ENCODE peak calls at places on chromosome 16, in nine cellular contexts. One of them, this sample, is unnamed.

GRCh38 chr16:24645739-24646645 is 83.5 kb upstream of the TNRC6A start:
- DNase-seq in body of pancreas: peak
- DNase-seq in Peyer's patch: no peak
- DNase-seq in lower leg skin: peak
- DNase-seq in A549: peak
- DNase-seq in breast epithelium: no peak
- DNase-seq in stomach: no peak
- DNase-seq in adrenal gland: peak
- DNase-seq in K562: no peak
- DNase-seq in this sample: no peak

GRCh38 chr16:71311553-71312158 is 22.5 kb upstream of the CMTR2 start:
- DNase-seq in body of pancreas: peak
- DNase-seq in Peyer's patch: no peak
- DNase-seq in lower leg skin: no peak
- DNase-seq in A549: peak
- DNase-seq in breast epithelium: no peak
- DNase-seq in stomach: no peak
- DNase-seq in adrenal gland: no peak
- DNase-seq in K562: peak
- DNase-seq in this sample: peak

GRCh38 chr16:86990451-86990850 is 326.7 kb downstream of the C16orf95 start:
- DNase-seq in body of pancreas: no peak
- DNase-seq in Peyer's patch: no peak
- DNase-seq in lower leg skin: no peak
- DNase-seq in A549: no peak
- DNase-seq in breast epithelium: no peak
- DNase-seq in stomach: no peak
- DNase-seq in adrenal gland: no peak
- DNase-seq in K562: no peak
- DNase-seq in this sample: no peak

GRCh38 chr16:30748634-30749445 is 615 bp downstream of the PHKG2 start:
- DNase-seq in body of pancreas: peak
- DNase-seq in Peyer's patch: peak
- DNase-seq in lower leg skin: no peak
- DNase-seq in A549: peak
- DNase-seq in breast epithelium: no peak
- DNase-seq in stomach: no peak
- DNase-seq in adrenal gland: peak
- DNase-seq in K562: peak
- DNase-seq in this sample: peak

GRCh38 chr16:68074850-68075249 is 10.3 kb upstream of the NFATC3 start:
- DNase-seq in body of pancreas: peak
- DNase-seq in Peyer's patch: peak
- DNase-seq in lower leg skin: no peak
- DNase-seq in A549: no peak
- DNase-seq in breast epithelium: no peak
- DNase-seq in stomach: peak
- DNase-seq in adrenal gland: no peak
- DNase-seq in K562: no peak
- DNase-seq in this sample: no peak

GRCh38 chr16:59053911-59054310 is 319.8 kb upstream of the GOT2 start:
- DNase-seq in body of pancreas: no peak
- DNase-seq in Peyer's patch: no peak
- DNase-seq in lower leg skin: no peak
- DNase-seq in A549: no peak
- DNase-seq in breast epithelium: no peak
- DNase-seq in stomach: no peak
- DNase-seq in adrenal gland: no peak
- DNase-seq in K562: no peak
- DNase-seq in this sample: no peak

GRCh38 chr16:10339777-10340752 is 45.8 kb upstream of the ATF7IP2 start:
- DNase-seq in body of pancreas: no peak
- DNase-seq in Peyer's patch: no peak
- DNase-seq in lower leg skin: no peak
- DNase-seq in A549: peak
- DNase-seq in breast epithelium: no peak
- DNase-seq in stomach: no peak
- DNase-seq in adrenal gland: no peak
- DNase-seq in K562: peak
- DNase-seq in this sample: peak

GRCh38 chr16:53504665-53505064 is 1.7 kb upstream of the AKTIP start:
- DNase-seq in body of pancreas: no peak
- DNase-seq in Peyer's patch: no peak
- DNase-seq in lower leg skin: no peak
- DNase-seq in A549: no peak
- DNase-seq in breast epithelium: no peak
- DNase-seq in stomach: no peak
- DNase-seq in adrenal gland: no peak
- DNase-seq in K562: no peak
- DNase-seq in this sample: no peak

GRCh38 chr16:66899945-66900688 is 18.6 kb downstream of the CDH16 start:
- DNase-seq in body of pancreas: peak
- DNase-seq in Peyer's patch: peak
- DNase-seq in lower leg skin: no peak
- DNase-seq in A549: peak
- DNase-seq in breast epithelium: no peak
- DNase-seq in stomach: peak
- DNase-seq in adrenal gland: peak
- DNase-seq in K562: peak
- DNase-seq in this sample: peak

DNA sequence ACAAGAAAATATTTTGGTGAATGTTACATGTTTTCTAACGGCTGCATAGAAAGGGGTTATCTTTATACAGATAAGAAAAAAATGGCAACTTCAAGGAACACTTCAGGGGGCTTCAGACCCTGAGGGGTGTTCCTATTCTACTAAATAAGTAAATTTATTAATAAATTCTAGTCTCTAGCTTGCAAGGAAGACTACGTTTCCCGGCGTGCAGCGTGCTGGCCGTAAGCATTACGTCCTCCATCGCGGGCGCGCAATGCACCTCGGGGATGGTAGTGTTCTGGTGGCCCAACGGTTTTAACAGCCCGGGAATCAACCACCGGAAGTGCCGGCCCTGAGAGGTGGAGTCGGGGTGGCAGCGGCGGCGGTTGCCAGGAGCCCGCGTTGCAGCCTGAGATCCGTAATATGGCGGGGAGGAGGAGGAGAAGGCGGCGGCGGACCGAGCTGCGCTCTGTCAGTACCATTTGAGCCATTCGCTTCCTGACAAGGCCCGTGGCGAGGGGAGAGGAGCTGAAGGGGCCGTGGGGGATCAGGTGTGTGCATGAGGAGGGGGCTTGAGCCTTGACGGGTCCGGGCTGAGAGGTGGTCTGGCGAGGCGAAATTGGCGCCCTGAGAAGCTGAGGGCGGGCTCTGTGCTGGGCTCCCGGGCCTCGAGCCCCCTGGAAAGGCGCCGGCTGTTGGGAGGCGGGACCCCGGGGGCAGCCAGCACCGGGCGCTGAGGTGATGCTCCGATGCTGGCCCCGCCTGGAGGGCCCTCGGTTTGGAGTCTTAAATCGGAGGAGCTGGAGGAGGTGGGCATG is at the start of gene CCP110:
- DNase-seq in body of pancreas: peak
- DNase-seq in Peyer's patch: peak
- DNase-seq in lower leg skin: peak
- DNase-seq in A549: peak
- DNase-seq in breast epithelium: peak
- DNase-seq in stomach: peak
- DNase-seq in adrenal gland: peak
- DNase-seq in K562: peak
- DNase-seq in this sample: peak
- TF ChIP-seq POLR2A in body of pancreas: peak
- TF ChIP-seq POLR2A in Peyer's patch: peak
- TF ChIP-seq POLR2A in lower leg skin: no peak
- TF ChIP-seq POLR2A in A549: peak
- TF ChIP-seq POLR2A in breast epithelium: peak
- TF ChIP-seq POLR2A in stomach: no peak
- TF ChIP-seq POLR2A in adrenal gland: peak
- TF ChIP-seq POLR2A in K562: peak
- TF ChIP-seq POLR2A in this sample: peak

DNA sequence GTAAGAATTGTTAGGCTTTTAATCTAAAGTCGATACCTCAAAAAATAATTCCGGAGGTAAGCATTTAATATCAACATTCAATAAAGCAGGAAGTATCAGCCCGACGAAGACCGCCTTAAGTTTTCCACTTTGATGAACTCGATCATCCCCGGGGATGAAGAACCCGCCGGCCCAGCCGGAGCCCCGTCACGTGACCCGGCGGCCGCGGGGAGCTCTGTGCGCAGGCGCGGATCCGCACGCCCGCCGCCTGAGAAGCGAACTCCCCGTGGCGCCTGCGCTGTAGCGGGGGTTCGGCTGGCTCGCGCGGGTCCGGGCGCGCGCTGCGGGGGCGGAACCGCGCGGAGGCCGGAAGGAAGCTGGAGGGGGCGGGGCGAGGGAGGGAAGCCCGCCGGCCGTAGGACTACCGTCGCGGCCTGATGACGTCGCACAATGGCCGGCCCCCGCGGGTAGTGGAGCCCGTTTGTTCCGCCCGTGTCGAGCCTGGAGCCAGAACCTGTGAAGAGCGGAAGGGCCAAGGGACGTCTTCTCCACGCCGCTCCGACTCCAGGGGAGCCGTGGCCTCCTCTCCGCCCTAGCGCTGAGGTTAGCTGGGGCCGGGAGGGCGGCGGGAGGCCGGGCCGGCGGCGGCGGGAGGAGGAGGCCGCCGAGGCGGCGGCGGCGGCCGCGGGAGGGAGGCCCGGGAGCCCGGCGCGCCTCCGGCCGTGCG is at the start of gene ZC3H18:
- DNase-seq in body of pancreas: peak
- DNase-seq in Peyer's patch: peak
- DNase-seq in lower leg skin: peak
- DNase-seq in A549: peak
- DNase-seq in breast epithelium: peak
- DNase-seq in stomach: peak
- DNase-seq in adrenal gland: peak
- DNase-seq in K562: peak
- DNase-seq in this sample: peak
- TF ChIP-seq POLR2A in body of pancreas: peak
- TF ChIP-seq POLR2A in Peyer's patch: peak
- TF ChIP-seq POLR2A in lower leg skin: no peak
- TF ChIP-seq POLR2A in A549: peak
- TF ChIP-seq POLR2A in breast epithelium: no peak
- TF ChIP-seq POLR2A in stomach: no peak
- TF ChIP-seq POLR2A in adrenal gland: peak
- TF ChIP-seq POLR2A in K562: peak
- TF ChIP-seq POLR2A in this sample: peak

GRCh38 chr16:4353675-4354074 is 2.6 kb upstream of the PAM16 start:
- DNase-seq in body of pancreas: no peak
- DNase-seq in Peyer's patch: no peak
- DNase-seq in lower leg skin: no peak
- DNase-seq in A549: no peak
- DNase-seq in breast epithelium: no peak
- DNase-seq in stomach: no peak
- DNase-seq in adrenal gland: no peak
- DNase-seq in K562: no peak
- DNase-seq in this sample: no peak
- TF ChIP-seq POLR2A in body of pancreas: no peak
- TF ChIP-seq POLR2A in Peyer's patch: no peak
- TF ChIP-seq POLR2A in lower leg skin: no peak
- TF ChIP-seq POLR2A in A549: no peak
- TF ChIP-seq POLR2A in breast epithelium: no peak
- TF ChIP-seq POLR2A in stomach: no peak
- TF ChIP-seq POLR2A in adrenal gland: no peak
- TF ChIP-seq POLR2A in K562: no peak
- TF ChIP-seq POLR2A in this sample: no peak

GRCh38 chr16:3400446-3400778 is 392 bp downstream of the ZSCAN32 start:
- DNase-seq in body of pancreas: no peak
- DNase-seq in Peyer's patch: no peak
- DNase-seq in lower leg skin: no peak
- DNase-seq in A549: no peak
- DNase-seq in breast epithelium: no peak
- DNase-seq in stomach: no peak
- DNase-seq in adrenal gland: no peak
- DNase-seq in K562: no peak
- DNase-seq in this sample: no peak

GRCh38 chr16:3401719-3402397 is 843 bp downstream of the ZNF174 start:
- DNase-seq in body of pancreas: no peak
- DNase-seq in Peyer's patch: no peak
- DNase-seq in lower leg skin: no peak
- DNase-seq in A549: peak
- DNase-seq in breast epithelium: no peak
- DNase-seq in stomach: no peak
- DNase-seq in adrenal gland: no peak
- DNase-seq in K562: peak
- DNase-seq in this sample: peak

GRCh38 chr16:3400779-3401688 is at the start of the genes ZNF174 and ZSCAN32:
- DNase-seq in body of pancreas: peak
- DNase-seq in Peyer's patch: peak
- DNase-seq in lower leg skin: peak
- DNase-seq in A549: peak
- DNase-seq in breast epithelium: peak
- DNase-seq in stomach: peak
- DNase-seq in adrenal gland: peak
- DNase-seq in K562: peak
- DNase-seq in this sample: peak
- TF ChIP-seq POLR2A in body of pancreas: peak
- TF ChIP-seq POLR2A in Peyer's patch: peak
- TF ChIP-seq POLR2A in lower leg skin: peak
- TF ChIP-seq POLR2A in A549: peak
- TF ChIP-seq POLR2A in breast epithelium: no peak
- TF ChIP-seq POLR2A in stomach: no peak
- TF ChIP-seq POLR2A in adrenal gland: peak
- TF ChIP-seq POLR2A in K562: peak
- TF ChIP-seq POLR2A in this sample: peak

GRCh38 chr16:79593074-79593531 is 7.4 kb downstream of the MAF start:
- DNase-seq in body of pancreas: peak
- DNase-seq in Peyer's patch: no peak
- DNase-seq in lower leg skin: no peak
- DNase-seq in A549: no peak
- DNase-seq in breast epithelium: no peak
- DNase-seq in stomach: no peak
- DNase-seq in adrenal gland: no peak
- DNase-seq in K562: no peak
- DNase-seq in this sample: no peak
- TF ChIP-seq POLR2A in body of pancreas: no peak
- TF ChIP-seq POLR2A in Peyer's patch: peak
- TF ChIP-seq POLR2A in lower leg skin: no peak
- TF ChIP-seq POLR2A in A549: no peak
- TF ChIP-seq POLR2A in breast epithelium: no peak
- TF ChIP-seq POLR2A in stomach: no peak
- TF ChIP-seq POLR2A in adrenal gland: no peak
- TF ChIP-seq POLR2A in K562: no peak
- TF ChIP-seq POLR2A in this sample: no peak

DNA sequence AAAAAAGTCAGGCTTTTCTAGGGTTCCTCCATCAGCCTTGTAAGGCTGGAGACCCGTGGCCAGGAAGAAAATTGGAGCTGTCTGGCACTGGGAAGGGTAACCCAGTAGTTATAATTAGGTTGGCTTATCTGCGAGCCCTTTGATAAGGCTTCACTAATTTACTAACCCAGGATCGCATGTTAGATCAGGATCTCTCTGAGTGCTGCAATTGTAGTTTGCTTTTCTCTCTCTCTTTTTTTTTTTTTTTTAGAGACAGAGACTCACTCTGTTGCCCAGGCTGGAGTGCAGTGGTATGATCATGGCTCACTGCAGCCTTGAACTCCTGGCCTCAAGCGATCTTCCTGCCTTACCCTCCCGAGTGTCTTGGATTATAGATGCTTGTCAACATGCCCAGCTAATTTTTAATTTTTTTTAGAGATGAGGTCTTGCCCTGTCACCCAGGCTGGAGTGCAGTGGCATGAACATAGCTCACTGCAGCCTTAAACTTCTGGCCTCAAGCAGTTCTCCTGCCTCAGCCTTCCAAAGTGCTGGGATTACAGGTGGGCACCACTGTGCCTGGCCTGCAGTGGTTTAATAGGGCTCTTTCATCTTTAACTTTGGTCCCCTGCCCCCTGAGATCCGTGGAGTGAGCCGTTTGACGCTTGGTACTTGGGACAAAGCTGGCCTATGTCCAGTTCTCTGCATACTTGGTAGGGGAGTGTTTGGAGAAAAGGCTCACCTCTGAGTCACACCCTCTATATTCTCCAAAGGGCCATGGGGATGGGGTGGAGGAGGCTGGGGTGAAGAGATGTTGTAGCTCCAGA is 17.2 kb downstream of the ABCC1 start:
- DNase-seq in body of pancreas: no peak
- DNase-seq in Peyer's patch: no peak
- DNase-seq in lower leg skin: no peak
- DNase-seq in A549: peak
- DNase-seq in breast epithelium: no peak
- DNase-seq in stomach: no peak
- DNase-seq in adrenal gland: no peak
- DNase-seq in K562: no peak
- DNase-seq in this sample: no peak
- TF ChIP-seq POLR2A in body of pancreas: no peak
- TF ChIP-seq POLR2A in Peyer's patch: no peak
- TF ChIP-seq POLR2A in lower leg skin: no peak
- TF ChIP-seq POLR2A in A549: no peak
- TF ChIP-seq POLR2A in breast epithelium: no peak
- TF ChIP-seq POLR2A in stomach: no peak
- TF ChIP-seq POLR2A in adrenal gland: no peak
- TF ChIP-seq POLR2A in K562: no peak
- TF ChIP-seq POLR2A in this sample: no peak